ENCODE peak calls at places on chromosomes 1 and 21, in ten cellular contexts. L is mesothelial cell of epicardium; A is NCI-H2171; P is activated CD4-positive, alpha-beta T cell treated with anti-CD3 and anti-CD28 coated beads, Interleukin-2, amount 50 U/mL, for 48 hours; F is left kidney; H is KG1; R is HEK293T; T is stimulated activated CD4-positive, alpha-beta T cell treated with anti-CD3 and anti-CD28 coated beads, Interleukin-2, amount 100 ng/mL, for 48 hours; G is lower lobe of right lung; K is foreskin fibroblast. S is an unnamed sample.

GRCh38 chr1:248824301-248824700 is 1.4 kb downstream of the SH3BP5L start:
- DNase-seq in L (no peak), A (no peak), P (no peak), F (no peak), H (no peak), R (no peak), T (no peak), G (no peak), K (no peak), S (no peak)

GRCh38 chr21:35444391-35444790 is 395.3 kb upstream of the RUNX1 start:
- DNase-seq in L (no peak), A (no peak), P (no peak), F (no peak), H (no peak), R (no peak), T (no peak), G (no peak), K (no peak), S (no peak)

GRCh38 chr1:230589951-230590350 is 52.3 kb upstream of the COG2 start:
- DNase-seq in L (no peak), A (no peak), P (no peak), F (peak; percentile 9), H (no peak), R (no peak), T (no peak), G (no peak), K (no peak), S (no peak)

GRCh38 chr1:47208374-47208850 is 18.6 kb upstream of the PDZK1IP1 start:
- DNase-seq in L (no peak), A (no peak), P (no peak), F (no peak), H (no peak), R (no peak), T (no peak), G (no peak), K (no peak), S (no peak)

GRCh38 chr1:24949331-24949881 is 19.3 kb upstream of the RUNX3 start:
- DNase-seq in L (no peak), A (no peak), P (no peak), F (no peak), H (no peak), R (no peak), T (no peak), G (no peak), K (no peak), S (peak; percentile 30)

GRCh38 chr1:20837554-20838192 is 50.6 kb upstream of the HP1BP3 start:
- DNase-seq in L (no peak), A (no peak), P (no peak), F (no peak), H (no peak), R (no peak), T (no peak), G (no peak), K (peak; percentile 6), S (no peak)

GRCh38 chr1:24903560-24903954 is 26.5 kb downstream of the RUNX3 start:
- DNase-seq in L (no peak), A (no peak), P (no peak), F (no peak), H (no peak), R (no peak), T (no peak), G (no peak), K (no peak), S (no peak)

GRCh38 chr1:109186704-109187071 is 27.0 kb upstream of the SARS1 start:
- DNase-seq in L (no peak), A (peak; percentile 30), P (no peak), F (peak; percentile 66), H (no peak), R (no peak), T (no peak), G (peak; percentile 56), K (no peak), S (peak; percentile 74)

GRCh38 chr21:44547656-44548331 is 3.5 kb downstream of the KRTAP10-2 start:
- DNase-seq in L (no peak), A (no peak), P (peak; percentile 18), F (no peak), H (no peak), R (no peak), T (no peak), G (no peak), K (no peak), S (no peak)

GRCh38 chr1:26696191-26696644 is 403 bp downstream of the ARID1A start:
- DNase-seq in L (peak; percentile 53), A (no peak), P (no peak), F (no peak), H (no peak), R (peak; percentile 16), T (peak; percentile 12), G (peak; percentile 62), K (no peak), S (no peak)

GRCh38 chr1:198556969-198557368 is 16.5 kb upstream of the ATP6V1G3 start:
- DNase-seq in L (no peak), A (no peak), P (peak; percentile 41), F (no peak), H (peak; percentile 86), R (no peak), T (peak; percentile 24), G (peak; percentile 51), K (no peak), S (peak; percentile 16)

GRCh38 chr1:153616885-153617428 is 832 bp upstream of the S100A14 start:
- DNase-seq in L (no peak), A (no peak), P (no peak), F (no peak), H (no peak), R (no peak), T (no peak), G (peak; percentile 74), K (no peak), S (no peak)

GRCh38 chr1:232166942-232167341 is 463.0 kb downstream of the SIPA1L2 start:
- DNase-seq in L (no peak), A (no peak), P (no peak), F (no peak), H (no peak), R (no peak), T (no peak), G (no peak), K (no peak), S (no peak)

GRCh38 chr1:193707271-193708015 is 521.0 kb upstream of the B3GALT2 start:
- DNase-seq in L (no peak), A (no peak), P (no peak), F (peak; percentile 65), H (no peak), R (peak; percentile 8), T (no peak), G (no peak), K (no peak), S (no peak)

S was measured in adrenal gland.